ENCODE peak calls at places on chromosomes 4 and X, in seven cellular contexts. J is psoas muscle, R is IMR-90, T is tibial artery, Z is pancreas, H is tibial nerve, G is endothelial cell of umbilical vein. Y is an unnamed sample.

GRCh38 chr4:148376151-148376550 is 66.1 kb downstream of the NR3C2 start:
- DNase-seq in J (no peak), R (peak; percentile 62), G (peak; percentile 91), H (peak; percentile 15), T (peak; percentile 34), Z (peak; percentile 40), Y (no peak)

GRCh38 chr4:82780398-82781231 is 18.0 kb downstream of the SCD5 start:
- DNase-seq in J (peak; percentile 71), T (peak; percentile 68), Z (peak; percentile 90), R (peak; percentile 59), H (peak; percentile 83), G (peak; percentile 87), Y (no peak)

GRCh38 chrX:1323315-1323714 is 13.3 kb upstream of the IL3RA start:
- DNase-seq in T (no peak), R (no peak), H (no peak), Z (no peak), J (peak; percentile 36), G (peak; percentile 72), Y (peak; percentile 82)

GRCh38 chr4:158121203-158121586 is 51.6 kb downstream of the GASK1B start:
- DNase-seq in Z (no peak), G (no peak), T (peak; percentile 59), H (no peak), J (no peak), R (peak; percentile 99), Y (no peak)

GRCh38 chrX:13899607-13900006 is 82.7 kb upstream of the GPM6B start:
- DNase-seq in R (peak; percentile 97), G (peak; percentile 15), Z (no peak), J (no peak), T (peak; percentile 36), H (no peak), Y (no peak)

GRCh38 chrX:16517206-16517605 is 132.8 kb upstream of the S100G start:
- DNase-seq in R (peak; percentile 14), Z (no peak), G (no peak), T (no peak), J (no peak), H (no peak), Y (no peak)

GRCh38 chrX:107701493-107702121 is 73.3 kb downstream of the PRPS1 start:
- DNase-seq in T (no peak), G (no peak), J (no peak), H (no peak), R (no peak), Z (no peak), Y (no peak)

GRCh38 chr4:87978656-87979055 is 3.1 kb downstream of the SPP1 start:
- DNase-seq in T (no peak), G (no peak), Z (no peak), J (no peak), R (peak; percentile 62), H (no peak), Y (no peak)

GRCh38 chrX:37646254-37646653 is 39.3 kb upstream of the XK start:
- DNase-seq in H (no peak), G (no peak), R (no peak), T (no peak), Z (no peak), J (no peak), Y (no peak)

GRCh38 chr4:53450773-53451172 is 73.3 kb downstream of the FIP1L1 start:
- DNase-seq in Z (no peak), H (no peak), J (no peak), G (no peak), R (peak; percentile 12), T (no peak), Y (no peak)

GRCh38 chr4:83535945-83536648 is at the start of gene GPAT3:
- DNase-seq in G (peak; percentile 44), H (peak; percentile 60), R (peak; percentile 45), J (peak; percentile 89), Z (peak; percentile 86), T (peak; percentile 77), Y (no peak)

DNA sequence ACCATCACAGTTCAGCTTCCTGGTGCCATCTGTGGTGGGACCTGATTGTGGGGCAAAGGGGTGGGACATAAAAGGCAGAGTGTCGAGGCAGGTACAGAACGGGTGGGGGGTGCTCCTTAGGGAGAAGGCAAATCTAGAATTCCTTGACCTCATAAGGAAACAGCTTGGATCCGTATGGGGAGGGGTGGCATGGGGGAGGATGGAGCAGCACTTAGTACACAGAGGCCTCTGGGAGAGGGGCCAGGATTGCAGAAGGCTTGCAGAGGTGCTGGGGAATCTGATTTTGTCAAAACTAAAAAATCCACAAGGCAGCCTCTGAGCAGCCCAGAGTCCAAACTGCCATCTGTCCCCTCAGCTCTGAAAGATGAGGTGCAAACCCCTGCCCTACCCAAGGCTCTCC is 2.3 kb upstream of the EMD start:
- DNase-seq in G (no peak), Z (no peak), H (no peak), T (no peak), J (no peak), R (peak; percentile 24), Y (no peak)
- H3K4me1 ChIP-seq in G (peaks cover 23% of the 10 kb centered on the region), Z (no peaks in the 10 kb centered on the region), H (peaks cover 7% of the 10 kb centered on the region), T (no peaks in the 10 kb centered on the region), J (peaks cover 5% of the 10 kb centered on the region), R (peaks cover 13% of the 10 kb centered on the region), Y (peaks cover 12% of the 10 kb centered on the region)

GRCh38 chr4:186775867-186776266 is 52.2 kb upstream of the FAT1 start:
- DNase-seq in T (no peak), Z (no peak), J (no peak), G (no peak), H (no peak), R (peak; percentile 44), Y (no peak)

GRCh38 chr4:186770446-186771175 is 47.0 kb upstream of the FAT1 start:
- DNase-seq in R (peak; percentile 82), J (no peak), H (no peak), Z (no peak), G (no peak), T (no peak), Y (no peak)

GRCh38 chr4:186771624-186772023 is 48.0 kb upstream of the FAT1 start:
- DNase-seq in T (no peak), J (no peak), G (no peak), Z (no peak), R (peak; percentile 19), H (no peak), Y (no peak)

GRCh38 chr4:186767794-186768193 is 44.1 kb upstream of the FAT1 start:
- DNase-seq in G (no peak), R (no peak), Z (no peak), J (no peak), H (no peak), T (no peak), Y (no peak)

GRCh38 chr4:186772936-186773335 is 49.3 kb upstream of the FAT1 start:
- DNase-seq in J (no peak), Z (no peak), G (no peak), H (no peak), R (peak; percentile 86), T (no peak), Y (no peak)
- H3K27ac ChIP-seq in J (no peak overlapping the region), Z (no peak overlapping the region), G (no peak overlapping the region), H (no peak overlapping the region), R (no peak overlapping the region), T (no peak overlapping the region), Y (no peak overlapping the region)

DNA sequence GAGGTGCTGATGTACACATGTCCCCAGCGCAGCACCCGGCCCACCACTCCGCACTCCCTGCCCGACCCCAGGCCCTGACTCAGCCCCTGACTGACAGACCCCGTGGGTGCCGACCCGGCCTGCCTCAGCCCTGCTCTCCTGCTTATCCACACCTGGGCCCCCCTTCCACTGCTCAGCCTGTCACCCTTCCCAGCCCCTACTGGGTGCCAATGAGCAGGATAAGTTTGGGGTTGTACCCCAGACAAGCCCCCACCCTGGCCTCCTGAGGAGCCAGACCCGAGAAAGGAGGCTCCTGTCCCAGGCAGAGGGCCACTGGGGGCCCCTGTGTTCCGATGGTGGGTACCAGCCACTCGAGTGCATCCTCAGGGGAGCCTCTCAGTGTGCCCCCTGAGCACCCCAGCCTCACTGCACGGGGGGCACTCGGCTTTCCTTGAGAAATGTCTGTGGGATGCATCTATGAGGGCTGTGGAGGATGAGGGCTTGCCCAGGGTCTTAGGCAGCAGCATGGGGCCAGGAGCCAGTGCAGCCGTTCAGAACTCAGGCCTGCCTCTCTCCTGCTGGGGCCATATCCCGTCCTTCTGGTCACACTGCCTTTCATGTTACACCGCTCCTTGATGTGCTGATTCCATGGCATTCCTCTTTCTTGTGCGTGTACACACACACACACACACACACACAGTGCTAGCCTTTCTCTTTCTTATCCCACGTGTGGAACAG is 220.0 kb upstream of the PSAPL1 start:
- DNase-seq in G (no peak), J (no peak), Z (no peak), R (no peak), H (no peak), T (no peak), Y (no peak)
- H3K4me1 ChIP-seq in G (peaks cover 10% of the 10 kb centered on the region), J (no peaks in the 10 kb centered on the region), Z (no peaks in the 10 kb centered on the region), R (peaks cover 11% of the 10 kb centered on the region), H (peaks cover 19% of the 10 kb centered on the region), T (no peaks in the 10 kb centered on the region), Y (peaks cover 10% of the 10 kb centered on the region)

GRCh38 chr4:2746891-2747695 is 9.0 kb downstream of the TNIP2 start:
- DNase-seq in H (no peak), R (no peak), J (no peak), Z (no peak), T (no peak), G (peak; percentile 22), Y (no peak)
- H3K27ac ChIP-seq in H (peak overlapping the region; percentile 77), R (no peak overlapping the region), J (peak overlapping the region; percentile 72), Z (no peak overlapping the region), T (peak overlapping the region; percentile 49), G (peak overlapping the region; percentile 77), Y (no peak overlapping the region)

GRCh38 chr4:110615366-110616161 is 7.3 kb downstream of the PITX2 start:
- DNase-seq in T (no peak), G (no peak), R (no peak), H (no peak), J (no peak), Z (no peak), Y (no peak)
- H3K4me1 ChIP-seq in T (no peaks in the 10 kb centered on the region), G (no peaks in the 10 kb centered on the region), R (peaks cover 1% of the 10 kb centered on the region), H (peaks cover 12% of the 10 kb centered on the region), J (peaks cover 7% of the 10 kb centered on the region), Z (no peaks in the 10 kb centered on the region), Y (peaks cover 2% of the 10 kb centered on the region)

GRCh38 chr4:176188654-176189053 is 6.7 kb downstream of the SPATA4 start:
- DNase-seq in H (no peak), R (no peak), J (no peak), G (no peak), Z (no peak), T (no peak), Y (no peak)
- H3K27ac ChIP-seq in H (no peak overlapping the region), R (no peak overlapping the region), J (peak overlapping the region; percentile 90), G (no peak overlapping the region), Z (no peak overlapping the region), T (no peak overlapping the region), Y (no peak overlapping the region)

DNA sequence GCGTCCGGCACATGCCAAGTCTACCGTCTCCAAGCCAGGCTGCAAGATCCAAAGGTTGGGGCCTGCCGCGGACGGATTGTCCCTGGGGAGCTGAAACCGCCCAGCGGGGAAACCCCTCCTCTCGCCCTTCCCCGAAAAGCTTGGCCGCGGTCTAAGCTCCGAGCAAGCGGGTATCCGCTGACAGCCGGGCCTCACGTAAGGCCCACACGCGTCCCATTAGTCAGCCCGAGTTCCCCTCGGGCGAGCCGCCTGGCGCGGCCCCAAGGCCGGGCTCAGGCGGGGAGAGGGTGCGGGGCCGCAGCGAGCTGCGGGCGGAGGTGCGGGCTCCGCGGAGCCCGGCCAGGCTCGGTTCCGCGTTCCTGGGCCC is 6.9 kb upstream of the BCOR start:
- DNase-seq in Z (peak; percentile 70), T (no peak), R (peak; percentile 67), G (peak; percentile 30), J (peak; percentile 66), H (no peak), Y (no peak)
- H3K4me1 ChIP-seq in Z (peaks cover 16% of the 10 kb centered on the region), T (no peaks in the 10 kb centered on the region), R (peaks cover 8% of the 10 kb centered on the region), G (peaks cover 13% of the 10 kb centered on the region), J (peaks cover 24% of the 10 kb centered on the region), H (peaks cover 5% of the 10 kb centered on the region), Y (peaks cover 6% of the 10 kb centered on the region)

Y was measured in iPS DF 6.9.